ENCODE peak calls at places on chromosomes 5 and 9, in four cellular contexts. Z, M, R and X are unnamed samples. For H3K4me1, the result is how much of the 10 kb centered on the place peaks cover.

GRCh38 chr5:142472306-142472951 is 147.6 kb upstream of the SPRY4 start:
- DNase-seq in Z (no peak), M (peak), R (no peak), X (no peak)

GRCh38 chr5:79857692-79858091 is 133.4 kb downstream of the MTX3 start:
- DNase-seq in Z (no peak), M (no peak), R (no peak), X (no peak)

GRCh38 chr9:95057121-95057520 is 260.4 kb downstream of the FANCC start:
- DNase-seq in Z (no peak), M (no peak), R (no peak), X (no peak)

GRCh38 chr5:160466121-160466520 is 44.5 kb downstream of the PTTG1 start:
- DNase-seq in Z (no peak), M (no peak), R (no peak), X (no peak)

GRCh38 chr9:136859821-136860269 is 6.3 kb downstream of the EDF1 start:
- DNase-seq in Z (no peak), M (no peak), R (no peak), X (no peak)

GRCh38 chr5:172043822-172044221 is 37.4 kb upstream of the FBXW11 start:
- DNase-seq in Z (no peak), M (no peak), R (no peak), X (no peak)

GRCh38 chr5:115435776-115436712 is 108.5 kb downstream of the FEM1C start:
- DNase-seq in Z (no peak), M (no peak), R (no peak), X (no peak)

GRCh38 chr9:117718701-117719100 is 14.5 kb downstream of the TLR4 start:
- DNase-seq in Z (no peak), M (no peak), R (no peak), X (no peak)

GRCh38 chr9:118029425-118029824 is 325.2 kb downstream of the TLR4 start:
- DNase-seq in Z (no peak), M (no peak), R (no peak), X (no peak)

GRCh38 chr5:16754621-16755020 is 137.8 kb upstream of the RETREG1 start:
- DNase-seq in Z (no peak), M (no peak), R (peak), X (no peak)

GRCh38 chr9:69888876-69889585 is 68.4 kb downstream of the CFAP95 start:
- DNase-seq in Z (no peak), M (no peak), R (no peak), X (no peak)

GRCh38 chr5:34682926-34683623 is 26.9 kb downstream of the RAI14 start:
- DNase-seq in Z (peak), M (no peak), R (no peak), X (no peak)
- H3K4me1 ChIP-seq in Z (half or more), M (under half), R (half or more), X (under half)

GRCh38 chr9:114861922-114862605 is 56.2 kb upstream of the TNFSF15 start:
- DNase-seq in Z (no peak), M (no peak), R (no peak), X (no peak)

GRCh38 chr9:114860187-114860586 is 54.3 kb upstream of the TNFSF15 start:
- DNase-seq in Z (no peak), M (no peak), R (no peak), X (no peak)

GRCh38 chr9:114861273-114861672 is 55.4 kb upstream of the TNFSF15 start:
- DNase-seq in Z (no peak), M (no peak), R (no peak), X (no peak)

GRCh38 chr9:114867327-114867726 is 61.5 kb upstream of the TNFSF15 start:
- DNase-seq in Z (no peak), M (no peak), R (no peak), X (no peak)

GRCh38 chr9:114864471-114864870 is 58.6 kb upstream of the TNFSF15 start:
- DNase-seq in Z (no peak), M (no peak), R (no peak), X (no peak)
- TF ChIP-seq POLR2AphosphoS5 in Z (no peak), M (no peak), R (no peak), X (no peak)

DNA sequence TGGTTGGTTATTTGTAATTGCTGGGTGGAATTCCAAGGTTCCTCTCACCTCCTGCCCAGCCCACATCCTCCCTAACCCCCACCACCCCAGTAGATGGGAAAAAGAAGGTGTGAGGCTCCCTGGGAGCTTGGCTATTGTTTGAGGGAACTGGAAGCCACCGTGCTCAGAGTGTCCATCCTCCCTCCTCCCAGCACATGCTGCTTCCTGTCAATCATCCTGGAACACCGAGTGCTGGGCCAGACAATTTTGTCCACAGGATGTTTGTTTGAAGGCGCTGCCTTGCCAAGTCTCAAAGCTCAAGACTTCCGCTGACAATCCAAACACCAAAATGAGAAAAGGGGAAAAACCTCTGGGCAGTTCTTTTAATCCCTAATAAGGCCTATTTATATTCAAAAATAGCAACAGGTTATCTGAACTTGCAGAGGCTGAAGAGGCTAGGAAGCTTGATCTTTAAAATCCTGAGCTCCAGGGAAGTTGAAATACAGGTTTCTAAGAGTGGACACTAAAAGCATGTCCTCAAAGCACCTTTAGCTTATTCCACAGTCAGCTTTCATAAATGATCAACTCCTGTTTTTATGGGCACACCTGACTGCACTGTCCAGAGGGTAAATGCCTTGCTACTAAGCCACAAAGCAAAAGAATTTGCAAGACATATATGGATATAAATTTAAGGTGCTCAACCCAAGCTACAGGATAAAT is 286.7 kb downstream of the NFIB start:
- DNase-seq in Z (peak), M (no peak), R (no peak), X (peak)
- TF ChIP-seq CTCF in Z (no peak), M (no peak), R (no peak), X (no peak)

GRCh38 chr5:147575598-147575997 is 65.7 kb upstream of the DPYSL3 start:
- DNase-seq in Z (no peak), M (no peak), R (no peak), X (no peak)

GRCh38 chr5:147578228-147579024 is 68.6 kb upstream of the DPYSL3 start:
- DNase-seq in Z (no peak), M (peak), R (peak), X (no peak)

GRCh38 chr5:147573171-147573570 is 63.3 kb upstream of the DPYSL3 start:
- DNase-seq in Z (no peak), M (no peak), R (no peak), X (no peak)

GRCh38 chr5:147576646-147577535 is 67.0 kb upstream of the DPYSL3 start:
- DNase-seq in Z (peak), M (peak), R (peak), X (peak)
- H3K4me1 ChIP-seq in Z (under half), M (under half), R (under half), X (under half)

GRCh38 chr9:19378647-19379046 is 1.4 kb downstream of the RPS6 start:
- DNase-seq in Z (no peak), M (no peak), R (no peak), X (no peak)
- TF ChIP-seq POLR2AphosphoS5 in Z (no peak), M (no peak), R (no peak), X (no peak)

GRCh38 chr9:75333624-75334023 is 245.3 kb downstream of the OSTF1 start:
- DNase-seq in Z (no peak), M (no peak), R (peak), X (no peak)
- TF ChIP-seq CTCF in Z (peak), M (no peak), R (peak), X (no peak)

GRCh38 chr5:10761842-10762165 is 770 bp upstream of the DAP start:
- DNase-seq in Z (no peak), M (no peak), R (no peak), X (no peak)

GRCh38 chr5:10760033-10760975 is 730 bp downstream of the DAP start:
- DNase-seq in Z (peak), M (peak), R (peak), X (peak)

GRCh38 chr5:10762776-10763500 is 1.9 kb upstream of the DAP start:
- DNase-seq in Z (no peak), M (no peak), R (no peak), X (no peak)

GRCh38 chr5:10762178-10762775 is 1.2 kb upstream of the DAP start:
- DNase-seq in Z (peak), M (no peak), R (no peak), X (no peak)

DNA sequence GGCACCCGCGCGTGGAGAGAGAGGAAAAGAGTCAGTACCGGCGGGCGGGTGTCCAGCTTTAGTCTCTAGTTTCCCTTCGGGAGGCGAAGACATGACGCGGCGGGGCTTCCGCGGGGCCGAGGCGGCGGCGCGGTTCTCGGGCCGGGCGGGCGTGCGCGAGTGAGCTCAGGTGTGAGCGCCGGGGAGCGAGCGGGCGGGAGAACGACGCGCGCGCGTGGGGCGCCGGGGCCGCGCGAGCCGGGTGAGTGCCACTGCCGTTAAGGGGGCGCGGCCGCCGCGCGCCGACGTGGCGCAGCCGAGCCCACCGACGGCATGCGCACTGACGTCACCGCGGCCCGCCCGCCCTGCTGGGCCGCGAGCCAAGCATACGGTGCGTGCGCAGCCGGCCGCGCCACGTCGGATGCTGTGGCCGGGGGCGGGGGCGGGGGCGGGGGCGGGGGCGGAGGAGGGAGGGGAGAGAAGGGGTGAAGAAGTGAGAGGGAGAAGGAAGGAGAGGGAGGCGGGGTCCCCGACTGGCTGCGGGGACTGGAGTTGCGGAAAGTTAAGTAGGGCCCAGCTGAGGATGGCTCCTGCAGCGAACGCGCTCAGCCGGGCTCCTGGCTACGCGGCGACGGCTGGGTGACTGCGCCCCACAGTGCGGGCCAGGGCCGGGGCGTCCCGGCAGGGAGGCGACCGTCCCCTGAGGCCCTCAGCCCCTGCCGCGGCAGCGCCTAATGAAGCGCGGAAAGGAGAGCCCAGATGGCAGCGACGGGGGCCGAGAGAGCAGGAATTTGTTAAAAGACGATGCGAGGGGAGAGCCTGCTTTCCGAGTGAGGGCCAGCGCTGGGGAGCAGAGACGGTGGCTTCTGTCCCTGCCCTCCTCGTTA is at the start of gene DAP:
- DNase-seq in Z (peak), M (peak), R (peak), X (peak)
- H3K4me1 ChIP-seq in Z (half or more), M (under half), R (under half), X (under half)

GRCh38 chr9:77908293-77908692 is 123.3 kb downstream of the GNAQ start:
- DNase-seq in Z (no peak), M (no peak), R (no peak), X (no peak)

GRCh38 chr9:77911928-77912327 is 119.7 kb downstream of the GNAQ start:
- DNase-seq in Z (no peak), M (no peak), R (no peak), X (no peak)

GRCh38 chr9:77907581-77907980 is 124.0 kb downstream of the GNAQ start:
- DNase-seq in Z (no peak), M (no peak), R (no peak), X (no peak)

GRCh38 chr9:77909306-77909705 is 122.3 kb downstream of the GNAQ start:
- DNase-seq in Z (no peak), M (no peak), R (no peak), X (no peak)

GRCh38 chr9:77910216-77910615 is 121.4 kb downstream of the GNAQ start:
- DNase-seq in Z (no peak), M (no peak), R (no peak), X (no peak)
- TF ChIP-seq POLR2AphosphoS5 in Z (no peak), M (no peak), R (no peak), X (no peak)

DNA sequence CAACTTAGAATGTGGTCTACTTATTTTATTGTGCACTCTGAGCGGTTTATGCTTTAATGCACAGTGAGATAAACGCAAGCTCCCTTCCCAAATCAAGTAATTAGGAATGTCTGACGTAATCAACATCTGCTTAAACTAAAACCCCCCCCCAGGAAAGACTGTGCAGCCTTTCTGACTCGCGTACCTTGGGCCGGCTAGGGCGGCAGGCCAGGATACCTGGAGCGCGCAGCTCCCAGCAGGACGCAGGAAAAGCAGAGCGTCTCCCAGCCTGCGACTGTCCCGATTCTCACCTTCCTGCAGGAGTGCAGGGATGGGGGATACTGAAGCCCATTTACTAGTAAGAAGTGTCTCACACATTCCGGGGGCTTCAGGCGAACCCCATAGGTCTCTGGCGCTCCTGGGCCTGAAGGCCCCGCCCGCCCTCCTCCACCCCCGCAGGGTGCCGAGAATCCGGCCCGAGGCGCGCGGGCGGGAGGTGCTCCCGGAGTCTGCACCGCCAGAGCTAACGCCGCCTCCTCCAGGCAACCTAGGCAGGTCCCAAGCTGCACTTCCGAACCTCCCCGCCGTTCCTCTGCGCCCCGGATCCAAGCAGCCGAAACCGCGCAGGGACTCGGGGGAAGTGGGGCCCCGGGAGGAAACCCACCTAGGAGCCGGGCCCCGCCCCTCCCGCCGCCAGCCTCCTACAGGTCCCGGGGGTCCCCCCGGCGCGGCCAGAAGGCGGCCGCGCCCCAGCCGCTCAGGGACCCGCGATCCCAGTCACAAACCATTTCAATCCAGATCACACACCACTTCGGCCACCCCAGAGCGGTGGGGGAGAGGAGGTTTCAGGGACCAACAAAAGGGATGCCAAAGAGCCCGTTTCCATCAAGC is 1.4 kb downstream of the ROR2 start:
- DNase-seq in Z (peak), M (no peak), R (peak), X (peak)
- TF ChIP-seq CTCF in Z (peak), M (peak), R (no peak), X (no peak)

DNA sequence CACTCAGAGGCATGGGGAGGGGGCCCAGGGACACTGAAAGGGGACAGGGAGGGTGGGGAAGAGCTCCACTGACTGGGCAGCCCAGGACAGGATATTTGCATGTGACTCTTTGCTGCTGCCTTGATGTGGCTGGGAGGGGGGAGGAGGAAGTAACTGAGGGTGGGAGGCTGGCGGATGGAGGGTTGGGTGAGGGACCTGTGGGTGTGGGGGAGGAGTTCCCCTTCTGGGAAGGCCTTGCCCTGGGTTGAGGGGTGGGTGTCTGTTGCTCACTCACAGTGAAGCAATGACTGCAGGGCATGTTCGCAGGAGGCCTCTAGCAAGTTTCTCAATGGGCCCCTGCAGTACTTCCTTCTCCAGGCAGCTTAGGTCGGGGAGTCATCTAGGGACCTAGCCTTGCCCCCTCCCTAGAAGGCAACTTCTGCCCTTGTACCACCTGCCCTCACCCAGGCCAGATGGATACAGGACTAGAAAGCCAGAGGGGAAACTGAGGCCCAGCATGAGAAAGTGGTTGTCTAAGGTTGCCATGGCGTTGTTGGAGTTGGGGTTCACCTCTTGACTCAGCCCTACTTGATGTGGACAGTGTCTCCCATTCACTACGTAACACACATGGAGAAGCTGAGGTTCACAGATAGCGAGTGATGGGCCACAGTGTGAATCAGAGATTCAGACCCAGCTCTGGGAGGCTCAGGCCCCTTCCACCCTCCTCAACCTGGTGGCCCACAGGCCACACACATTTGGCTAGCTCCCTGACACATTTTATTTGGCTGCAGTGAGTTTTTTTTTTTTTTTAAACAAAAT is 3.0 kb downstream of the GRK6 start:
- DNase-seq in Z (peak), M (no peak), R (no peak), X (no peak)
- H3K4me1 ChIP-seq in Z (half or more), M (under half), R (under half), X (under half)